ENCODE peak calls at places on chromosomes 2 and 18, in eight cellular contexts. G is sigmoid colon, A is endothelial cell of umbilical vein, I is K562, L is breast epithelium, O is spleen, M is GM12878, J is HCT116. C is an unnamed sample.

GRCh38 chr18:46462523-46462922 is 194.5 kb downstream of the LOXHD1 start:
- DNase-seq in G (no peak), A (no peak), I (no peak), L (no peak), O (peak), M (no peak), J (no peak), C (no peak)

GRCh38 chr2:149235837-149236236 is 94.5 kb upstream of the LYPD6 start:
- DNase-seq in G (no peak), A (no peak), I (no peak), L (no peak), O (no peak), M (no peak), J (no peak), C (no peak)

GRCh38 chr2:100584811-100585210 is 22.0 kb downstream of the PDCL3 start:
- DNase-seq in G (no peak), A (peak), I (no peak), L (no peak), O (no peak), M (no peak), J (no peak), C (no peak)

GRCh38 chr2:9113262-9113661 is 93.3 kb upstream of the ASAP2 start:
- DNase-seq in G (no peak), A (no peak), I (no peak), L (no peak), O (peak), M (no peak), J (no peak), C (no peak)

GRCh38 chr2:157433335-157433890 is 10.5 kb downstream of the CYTIP start:
- DNase-seq in G (no peak), A (peak), I (no peak), L (no peak), O (no peak), M (no peak), J (no peak), C (no peak)

GRCh38 chr2:177029075-177029474 is 183.5 kb upstream of the HNRNPA3 start:
- DNase-seq in G (no peak), A (no peak), I (no peak), L (no peak), O (no peak), M (no peak), J (no peak), C (no peak)

GRCh38 chr2:224098473-224098872 is 59.4 kb upstream of the SERPINE2 start:
- DNase-seq in G (no peak), A (no peak), I (no peak), L (no peak), O (no peak), M (no peak), J (no peak), C (no peak)

GRCh38 chr2:148947299-148947698 is 72.3 kb downstream of the KIF5C start:
- DNase-seq in G (no peak), A (no peak), I (no peak), L (no peak), O (no peak), M (no peak), J (no peak), C (no peak)

GRCh38 chr2:30446602-30447148 is 371 bp upstream of the LCLAT1 start:
- DNase-seq in G (no peak), A (no peak), I (no peak), L (no peak), O (no peak), M (no peak), J (no peak), C (no peak)

GRCh38 chr2:107721581-107721980 is 105.1 kb upstream of the RGPD4 start:
- DNase-seq in G (no peak), A (no peak), I (no peak), L (no peak), O (no peak), M (no peak), J (no peak), C (no peak)

GRCh38 chr2:241040081-241040803 is 41.8 kb downstream of the SNED1 start:
- DNase-seq in G (peak), A (no peak), I (no peak), L (peak), O (no peak), M (no peak), J (no peak), C (no peak)

DNA sequence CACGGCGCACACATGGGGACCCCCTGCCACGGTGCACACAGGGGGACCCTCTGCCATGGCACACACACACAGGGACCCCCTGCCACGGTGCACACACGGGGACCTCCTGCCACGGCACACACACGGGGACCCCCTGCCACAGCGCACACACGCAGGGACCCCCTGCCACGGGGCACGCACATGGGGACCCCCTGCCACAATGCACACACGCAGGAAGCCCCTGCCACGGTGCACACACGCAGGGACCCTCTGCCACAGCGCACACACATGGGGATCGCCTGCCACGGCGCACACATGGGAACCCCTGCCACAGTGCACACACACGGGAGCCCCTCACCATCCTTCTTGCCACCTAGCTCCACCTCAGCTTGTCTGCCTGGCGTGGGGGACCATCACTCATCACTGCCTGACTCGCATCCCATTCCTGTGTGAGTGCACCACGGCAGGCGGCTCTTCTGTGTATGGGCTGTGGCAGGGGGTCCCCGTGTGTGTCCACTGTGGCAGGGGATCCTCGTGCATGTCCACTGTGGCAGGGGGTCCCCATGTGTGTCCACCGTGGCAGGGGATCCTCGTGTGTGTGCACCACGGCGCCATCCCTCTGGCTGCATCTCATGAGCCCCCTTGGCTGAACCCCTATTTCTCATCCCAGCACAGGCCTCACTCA is 206.7 kb downstream of the EIPR1 start:
- DNase-seq in G (peak), A (no peak), I (no peak), L (no peak), O (peak), M (no peak), J (no peak), C (no peak)
- TF ChIP-seq POLR2AphosphoS5 in G (no peak), A (no peak), I (no peak), L (no peak), O (no peak), M (no peak), J (no peak), C (no peak)

GRCh38 chr2:165617720-165618119 is 148.2 kb downstream of the CSRNP3 start:
- DNase-seq in G (no peak), A (no peak), I (no peak), L (no peak), O (no peak), M (no peak), J (no peak), C (no peak)
- TF ChIP-seq CTCF in G (no peak), A (no peak), I (no peak), L (no peak), O (no peak), M (no peak), J (no peak), C (no peak)

GRCh38 chr2:69798909-69799526 is 30.4 kb upstream of the GMCL1 start:
- DNase-seq in G (no peak), A (peak), I (peak), L (no peak), O (no peak), M (no peak), J (no peak), C (no peak)
- TF ChIP-seq POLR2A in G (no peak), A (no peak), I (no peak), L (no peak), O (no peak), M (no peak), J (no peak), C (no peak)

DNA sequence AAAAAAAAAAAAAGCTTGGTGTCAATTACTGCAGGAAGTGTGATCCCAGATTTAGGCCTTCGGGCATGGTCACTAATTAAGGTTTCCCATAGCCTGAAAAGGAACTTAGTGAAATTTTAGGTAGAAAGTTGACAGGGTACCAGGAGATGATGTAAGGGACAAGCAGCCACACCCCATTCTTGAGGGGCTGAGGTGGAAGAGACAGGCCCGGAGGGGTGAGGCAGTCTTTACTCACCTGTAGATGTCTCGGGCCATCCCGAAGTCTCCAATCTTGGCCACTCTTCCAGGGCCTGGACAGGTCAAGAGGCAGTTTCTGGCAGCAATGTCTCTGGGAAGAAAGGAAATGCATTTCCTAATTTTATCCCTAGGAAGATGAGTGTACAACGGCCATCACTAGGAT is 94.3 kb downstream of the CLIP4 start:
- DNase-seq in G (no peak), A (no peak), I (no peak), L (no peak), O (peak), M (no peak), J (no peak), C (no peak)
- TF ChIP-seq POLR2AphosphoS5 in G (no peak), A (no peak), I (no peak), L (no peak), O (no peak), M (no peak), J (no peak), C (no peak)

GRCh38 chr2:27442981-27443323 is 771 bp downstream of the KRTCAP3 start:
- DNase-seq in G (no peak), A (no peak), I (no peak), L (no peak), O (no peak), M (no peak), J (no peak), C (peak)

GRCh38 chr2:27445155-27445554 is 3.0 kb downstream of the KRTCAP3 start:
- DNase-seq in G (no peak), A (no peak), I (no peak), L (no peak), O (no peak), M (no peak), J (no peak), C (no peak)

GRCh38 chr2:27441226-27441926 is 805 bp upstream of the KRTCAP3 start:
- DNase-seq in G (no peak), A (no peak), I (peak), L (no peak), O (no peak), M (no peak), J (no peak), C (no peak)

GRCh38 chr2:27441958-27442281 is 261 bp upstream of the KRTCAP3 start:
- DNase-seq in G (no peak), A (no peak), I (no peak), L (no peak), O (no peak), M (no peak), J (no peak), C (no peak)

DNA sequence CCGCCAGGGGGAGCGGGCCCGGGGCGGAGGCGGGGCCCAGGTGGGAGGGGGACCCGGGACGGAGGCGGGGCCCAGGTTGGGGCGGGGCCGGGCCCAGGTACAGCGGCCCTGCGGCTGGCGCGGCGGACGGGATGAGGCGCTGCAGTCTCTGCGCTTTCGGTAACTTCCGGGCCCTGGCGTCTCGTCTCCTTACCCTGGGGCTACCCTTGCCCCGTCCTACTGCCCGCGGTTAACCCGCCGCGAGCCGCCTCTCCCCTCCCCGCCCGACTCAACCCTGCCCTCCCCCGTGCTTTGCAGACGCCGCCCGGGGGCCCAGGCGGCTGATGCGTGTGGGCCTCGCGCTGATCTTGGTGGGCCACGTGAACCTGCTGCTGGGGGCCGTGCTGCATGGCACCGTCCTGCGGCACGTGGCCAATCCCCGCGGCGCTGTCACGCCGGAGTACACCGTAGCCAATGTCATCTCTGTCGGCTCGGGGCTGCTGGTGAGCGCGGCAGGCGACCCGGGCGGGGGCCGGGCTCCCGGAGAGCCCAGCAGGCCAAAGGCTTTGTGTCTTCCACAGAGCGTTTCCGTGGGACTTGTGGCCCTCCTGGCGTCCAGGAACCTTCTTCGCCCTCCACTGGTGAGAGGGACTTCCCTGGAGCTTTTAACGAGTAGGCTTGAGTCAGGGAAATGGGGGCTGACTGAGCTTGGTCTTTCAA is at the start of gene KRTCAP3:
- DNase-seq in G (no peak), A (no peak), I (peak), L (peak), O (peak), M (no peak), J (peak), C (peak)
- TF ChIP-seq CTCF in G (no peak), A (no peak), I (no peak), L (no peak), O (no peak), M (no peak), J (peak), C (peak)

DNA sequence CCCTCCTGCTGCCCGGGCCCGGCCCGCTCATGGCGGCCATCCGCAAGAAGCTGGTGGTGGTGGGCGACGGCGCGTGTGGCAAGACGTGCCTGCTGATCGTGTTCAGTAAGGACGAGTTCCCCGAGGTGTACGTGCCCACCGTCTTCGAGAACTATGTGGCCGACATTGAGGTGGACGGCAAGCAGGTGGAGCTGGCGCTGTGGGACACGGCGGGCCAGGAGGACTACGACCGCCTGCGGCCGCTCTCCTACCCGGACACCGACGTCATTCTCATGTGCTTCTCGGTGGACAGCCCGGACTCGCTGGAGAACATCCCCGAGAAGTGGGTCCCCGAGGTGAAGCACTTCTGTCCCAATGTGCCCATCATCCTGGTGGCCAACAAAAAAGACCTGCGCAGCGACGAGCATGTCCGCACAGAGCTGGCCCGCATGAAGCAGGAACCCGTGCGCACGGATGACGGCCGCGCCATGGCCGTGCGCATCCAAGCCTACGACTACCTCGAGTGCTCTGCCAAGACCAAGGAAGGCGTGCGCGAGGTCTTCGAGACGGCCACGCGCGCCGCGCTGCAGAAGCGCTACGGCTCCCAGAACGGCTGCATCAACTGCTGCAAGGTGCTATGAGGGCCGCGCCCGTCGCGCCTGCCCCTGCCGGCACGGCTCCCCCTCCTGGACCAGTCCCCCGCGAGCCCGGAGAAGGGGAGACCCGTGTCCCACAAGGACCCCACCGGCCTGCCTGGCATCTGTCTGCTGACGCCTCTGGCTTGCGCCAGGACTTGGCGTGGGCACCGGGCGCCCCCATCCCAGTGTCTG is 767 bp downstream of the RHOB start:
- DNase-seq in G (peak), A (peak), I (no peak), L (peak), O (peak), M (no peak), J (no peak), C (peak)
- TF ChIP-seq POLR2A in G (no peak), A (peak), I (no peak), L (peak), O (no peak), M (peak), J (no peak), C (peak)

C was measured in transverse colon.